ENCODE peak calls at places on chromosomes 4 and X, in seven cellular contexts. P is cardiac fibroblast, G is WTC11, F is GM20000, V is A549, A is PC-9, T is AG09309. O is an unnamed sample.

GRCh38 chrX:123188081-123188480 is 4.0 kb downstream of the GRIA3 start:
- DNase-seq in P (peak), G (no peak), F (no peak), V (no peak), A (no peak), T (no peak), O (no peak)

GRCh38 chr4:83731609-83732008 is 195.7 kb downstream of the GPAT3 start:
- DNase-seq in P (peak), G (no peak), F (no peak), V (no peak), A (no peak), T (peak), O (no peak)

GRCh38 chr4:148057425-148058020 is 325.6 kb downstream of the ARHGAP10 start:
- DNase-seq in P (no peak), G (no peak), F (no peak), V (no peak), A (no peak), T (no peak), O (no peak)

GRCh38 chrX:111124418-111124817 is 28.4 kb downstream of the PAK3 start:
- DNase-seq in P (no peak), G (no peak), F (no peak), V (no peak), A (no peak), T (no peak), O (no peak)

GRCh38 chr4:53532521-53532920 is 58.8 kb downstream of the LNX1 start:
- DNase-seq in P (no peak), G (no peak), F (no peak), V (no peak), A (no peak), T (no peak), O (no peak)

GRCh38 chr4:171629737-171630136 is 183.5 kb upstream of the GALNTL6 start:
- DNase-seq in P (no peak), G (peak), F (no peak), V (no peak), A (no peak), T (no peak), O (no peak)

GRCh38 chr4:77818667-77819408 is at the start of gene CNOT6L:
- DNase-seq in P (peak), G (peak), F (peak), V (peak), A (peak), T (peak), O (peak)

GRCh38 chrX:8939344-8939743 is 94.6 kb downstream of the FAM9B start:
- DNase-seq in P (no peak), G (no peak), F (no peak), V (no peak), A (no peak), T (no peak), O (no peak)

GRCh38 chr4:37627263-37627662 is 58.9 kb downstream of the RELL1 start:
- DNase-seq in P (no peak), G (no peak), F (no peak), V (no peak), A (no peak), T (no peak), O (no peak)

GRCh38 chr4:88440146-88440545 is 16.8 kb upstream of the HERC5 start:
- DNase-seq in P (no peak), G (no peak), F (no peak), V (no peak), A (no peak), T (no peak), O (no peak)

GRCh38 chr4:88441696-88442095 is 15.2 kb upstream of the HERC5 start:
- DNase-seq in P (no peak), G (no peak), F (no peak), V (no peak), A (no peak), T (no peak), O (no peak)

GRCh38 chr4:88443486-88443885 is 13.4 kb upstream of the HERC5 start:
- DNase-seq in P (no peak), G (no peak), F (no peak), V (no peak), A (no peak), T (no peak), O (no peak)

GRCh38 chr4:88445252-88445651 is 11.7 kb upstream of the HERC5 start:
- DNase-seq in P (no peak), G (no peak), F (no peak), V (no peak), A (no peak), T (no peak), O (no peak)

DNA sequence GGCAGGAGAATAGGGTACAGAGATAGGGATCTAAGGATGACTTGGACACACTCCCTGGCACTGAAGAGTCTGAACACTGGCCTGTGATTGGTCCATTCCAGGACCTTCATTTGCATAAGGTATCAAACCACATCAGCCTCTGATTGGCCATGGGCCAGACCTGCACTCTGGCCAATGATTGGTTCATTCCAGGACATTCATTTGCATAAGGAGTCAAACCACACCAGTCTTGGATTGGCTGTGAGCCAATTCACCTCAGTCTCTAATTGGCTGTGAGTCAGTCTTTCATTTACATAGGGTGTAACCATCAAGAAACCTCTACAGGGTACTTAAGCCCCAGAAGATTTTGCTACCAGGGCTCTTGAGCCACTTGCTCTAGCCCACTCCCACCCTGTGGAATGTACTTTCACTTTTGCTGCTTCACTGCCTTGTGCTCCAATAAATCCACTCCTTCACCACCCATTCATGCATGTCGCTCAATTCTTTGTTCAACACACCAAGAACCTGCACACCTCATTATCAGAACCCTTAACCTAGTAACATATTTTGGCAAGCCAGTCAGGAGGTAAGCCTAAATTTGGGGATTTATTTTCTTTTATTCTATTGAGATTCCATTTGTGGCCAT is 14.2 kb upstream of the HERC5 start:
- DNase-seq in P (no peak), G (no peak), F (no peak), V (no peak), A (no peak), T (no peak), O (no peak)
- TF ChIP-seq CTCF in P (no peak), G (no peak), F (no peak), V (no peak), A (no peak), T (no peak), O (no peak)

GRCh38 chr4:4521069-4521468 is 20.8 kb downstream of the STX18 start:
- DNase-seq in P (no peak), G (peak), F (no peak), V (no peak), A (no peak), T (no peak), O (no peak)

GRCh38 chr4:4526401-4526800 is 15.4 kb downstream of the STX18 start:
- DNase-seq in P (no peak), G (no peak), F (no peak), V (no peak), A (no peak), T (no peak), O (no peak)

GRCh38 chr4:4519296-4519898 is 22.5 kb downstream of the STX18 start:
- DNase-seq in P (peak), G (no peak), F (no peak), V (peak), A (no peak), T (no peak), O (no peak)

GRCh38 chr4:4521767-4522166 is 20.1 kb downstream of the STX18 start:
- DNase-seq in P (no peak), G (no peak), F (no peak), V (no peak), A (no peak), T (no peak), O (no peak)

GRCh38 chr4:4524364-4524763 is 17.5 kb downstream of the STX18 start:
- DNase-seq in P (no peak), G (peak), F (peak), V (no peak), A (no peak), T (no peak), O (peak)
- TF ChIP-seq CTCF in P (no peak), G (no peak), F (no peak), V (no peak), A (no peak), T (no peak), O (no peak)

GRCh38 chr4:176660561-176660960 is 132.2 kb downstream of the VEGFC start:
- DNase-seq in P (peak), G (peak), F (no peak), V (peak), A (no peak), T (no peak), O (no peak)
- TF ChIP-seq CTCF in P (peak), G (no peak), F (no peak), V (no peak), A (no peak), T (peak), O (no peak)

GRCh38 chrX:18206657-18207056 is 14.0 kb downstream of the BEND2 start:
- DNase-seq in P (no peak), G (no peak), F (no peak), V (no peak), A (no peak), T (no peak), O (no peak)

DNA sequence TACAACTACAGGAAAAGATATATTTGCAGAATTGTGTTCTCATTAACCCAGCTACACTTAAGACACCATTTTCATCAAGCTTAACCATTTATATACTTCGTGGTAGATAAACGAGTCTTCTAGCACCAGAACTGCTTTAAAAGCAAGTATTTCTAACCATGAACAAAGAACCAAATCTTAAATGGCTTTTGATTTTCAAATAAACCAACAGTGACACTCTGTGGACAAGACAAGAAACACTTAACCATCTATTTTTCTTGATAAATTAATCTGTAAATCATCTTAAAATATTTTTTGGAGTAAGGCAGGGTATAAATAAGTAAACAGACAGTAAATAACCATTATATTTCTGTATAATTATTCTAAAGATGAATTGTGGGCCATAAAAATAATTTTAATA is 10.2 kb downstream of the BEND2 start:
- DNase-seq in P (peak), G (no peak), F (no peak), V (no peak), A (no peak), T (no peak), O (no peak)
- TF ChIP-seq CTCF in P (no peak), G (no peak), F (no peak), V (peak), A (peak), T (peak), O (no peak)

GRCh38 chrX:102728646-102729045 is 8.1 kb downstream of the GPRASP3 start:
- DNase-seq in P (no peak), G (no peak), F (no peak), V (no peak), A (no peak), T (no peak), O (no peak)

GRCh38 chrX:102727761-102728160 is 7.2 kb downstream of the GPRASP3 start:
- DNase-seq in P (no peak), G (no peak), F (no peak), V (no peak), A (no peak), T (no peak), O (no peak)

GRCh38 chrX:102720237-102721168 is at the start of gene GPRASP3:
- DNase-seq in P (peak), G (peak), F (peak), V (peak), A (peak), T (peak), O (peak)

DNA sequence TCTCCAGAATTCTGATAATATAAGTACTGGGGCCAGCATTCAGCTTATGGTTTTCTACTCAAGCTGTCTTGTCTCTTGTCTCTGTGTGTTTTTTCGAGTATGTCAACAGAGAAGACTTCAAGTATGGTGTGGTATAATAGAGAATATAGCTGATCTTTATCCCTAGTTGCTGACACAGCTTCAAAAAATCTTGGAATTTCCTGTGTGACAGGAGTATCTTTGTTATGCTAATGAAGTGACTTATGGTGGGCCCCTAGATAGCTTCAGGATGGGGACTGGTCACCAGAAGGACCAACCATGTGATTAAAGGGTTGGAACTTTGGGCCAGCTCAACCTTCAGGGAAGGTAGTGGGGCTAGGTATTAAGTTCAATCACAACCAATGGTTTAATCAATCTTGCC is 2.9 kb downstream of the GPRASP3 start:
- DNase-seq in P (peak), G (no peak), F (no peak), V (no peak), A (no peak), T (no peak), O (no peak)
- TF ChIP-seq CTCF in P (no peak), G (no peak), F (no peak), V (no peak), A (no peak), T (no peak), O (no peak)

GRCh38 chr4:182917182-182918043 is at the start of gene DCTD:
- DNase-seq in P (peak), G (peak), F (peak), V (no peak), A (peak), T (no peak), O (peak)
- TF ChIP-seq CTCF in P (peak), G (no peak), F (peak), V (peak), A (no peak), T (peak), O (no peak)

DNA sequence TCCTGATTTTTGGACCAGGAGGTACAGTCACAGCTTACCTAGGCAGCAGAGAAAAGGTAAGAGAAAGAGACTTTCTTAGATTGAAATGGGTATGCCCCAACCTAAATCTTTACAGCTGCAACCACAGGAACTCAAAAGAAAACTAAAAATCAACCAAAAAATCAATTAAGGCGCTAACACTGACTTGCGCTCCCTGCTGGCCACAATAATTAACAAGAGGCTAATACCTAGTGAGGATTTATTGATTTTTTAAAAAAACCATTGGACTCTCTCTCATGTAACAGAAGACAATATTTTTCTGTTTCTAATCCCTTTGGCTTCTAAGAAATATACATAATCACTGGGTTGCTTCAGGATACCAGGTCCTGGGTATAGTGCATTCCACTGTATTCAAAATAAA is 153.9 kb upstream of the TENM3 start:
- DNase-seq in P (peak), G (peak), F (no peak), V (no peak), A (no peak), T (no peak), O (peak)
- TF ChIP-seq CTCF in P (no peak), G (peak), F (peak), V (peak), A (peak), T (no peak), O (peak)

GRCh38 chrX:95076449-95076848 is 1402.4 kb downstream of the FAM133A start:
- DNase-seq in P (peak), G (no peak), F (no peak), V (no peak), A (no peak), T (no peak), O (peak)
- TF ChIP-seq CTCF in P (peak), G (peak), F (peak), V (peak), A (peak), T (peak), O (peak)